ENCODE peak calls at places on chromosomes 2 and 18, in ten cellular contexts. One of them, this sample, is unnamed.

GRCh38 chr18:6370410-6370809 is 44.3 kb downstream of the L3MBTL4 start:
- DNase-seq in heart left ventricle: no peak
- DNase-seq in breast epithelium: no peak
- DNase-seq in uterus: no peak
- DNase-seq in IMR-90: no peak
- DNase-seq in fibroblast of lung: peak; percentile 1
- DNase-seq in transverse colon: no peak
- DNase-seq in mammary epithelial cell: no peak
- DNase-seq in endodermal cell: no peak
- DNase-seq in AG04450: no peak
- DNase-seq in this sample: no peak

GRCh38 chr2:121815216-121815615 is 59.8 kb downstream of the TSN start:
- DNase-seq in heart left ventricle: no peak
- DNase-seq in breast epithelium: no peak
- DNase-seq in uterus: no peak
- DNase-seq in IMR-90: no peak
- DNase-seq in fibroblast of lung: no peak
- DNase-seq in transverse colon: no peak
- DNase-seq in mammary epithelial cell: no peak
- DNase-seq in endodermal cell: no peak
- DNase-seq in AG04450: no peak
- DNase-seq in this sample: no peak

GRCh38 chr2:120267348-120267747 is 14.7 kb downstream of the RALB start:
- DNase-seq in heart left ventricle: no peak
- DNase-seq in breast epithelium: no peak
- DNase-seq in uterus: no peak
- DNase-seq in IMR-90: no peak
- DNase-seq in fibroblast of lung: no peak
- DNase-seq in transverse colon: no peak
- DNase-seq in mammary epithelial cell: no peak
- DNase-seq in endodermal cell: no peak
- DNase-seq in AG04450: no peak
- DNase-seq in this sample: no peak

GRCh38 chr2:239717706-239718105 is 307.4 kb downstream of the NDUFA10 start:
- DNase-seq in heart left ventricle: no peak
- DNase-seq in breast epithelium: peak; percentile 48
- DNase-seq in uterus: no peak
- DNase-seq in IMR-90: no peak
- DNase-seq in fibroblast of lung: no peak
- DNase-seq in transverse colon: no peak
- DNase-seq in mammary epithelial cell: no peak
- DNase-seq in endodermal cell: peak; percentile 36
- DNase-seq in AG04450: no peak
- DNase-seq in this sample: no peak

GRCh38 chr18:49443837-49444236 is 16.6 kb downstream of the DYM start:
- DNase-seq in heart left ventricle: no peak
- DNase-seq in breast epithelium: no peak
- DNase-seq in uterus: no peak
- DNase-seq in IMR-90: no peak
- DNase-seq in fibroblast of lung: no peak
- DNase-seq in transverse colon: no peak
- DNase-seq in mammary epithelial cell: no peak
- DNase-seq in endodermal cell: no peak
- DNase-seq in AG04450: no peak
- DNase-seq in this sample: no peak

GRCh38 chr2:120758181-120759048 is 22.7 kb downstream of the GLI2 start:
- DNase-seq in heart left ventricle: peak; percentile 69
- DNase-seq in breast epithelium: no peak
- DNase-seq in uterus: peak; percentile 89
- DNase-seq in IMR-90: peak; percentile 92
- DNase-seq in fibroblast of lung: peak; percentile 91
- DNase-seq in transverse colon: no peak
- DNase-seq in mammary epithelial cell: no peak
- DNase-seq in endodermal cell: peak; percentile 68
- DNase-seq in AG04450: peak; percentile 65
- DNase-seq in this sample: no peak

GRCh38 chr18:79068299-79068945 is 772 bp upstream of the ATP9B start:
- DNase-seq in heart left ventricle: no peak
- DNase-seq in breast epithelium: no peak
- DNase-seq in uterus: peak; percentile 17
- DNase-seq in IMR-90: no peak
- DNase-seq in fibroblast of lung: peak; percentile 16
- DNase-seq in transverse colon: no peak
- DNase-seq in mammary epithelial cell: no peak
- DNase-seq in endodermal cell: no peak
- DNase-seq in AG04450: no peak
- DNase-seq in this sample: peak; percentile 8

GRCh38 chr18:63677490-63678225 is 16.0 kb upstream of the SERPINB3 start:
- DNase-seq in heart left ventricle: no peak
- DNase-seq in breast epithelium: no peak
- DNase-seq in uterus: no peak
- DNase-seq in IMR-90: peak; percentile 28
- DNase-seq in fibroblast of lung: no peak
- DNase-seq in transverse colon: no peak
- DNase-seq in mammary epithelial cell: peak; percentile 27
- DNase-seq in endodermal cell: no peak
- DNase-seq in AG04450: no peak
- DNase-seq in this sample: no peak

GRCh38 chr18:79403723-79404566 is 8.2 kb downstream of the NFATC1 start:
- DNase-seq in heart left ventricle: no peak
- DNase-seq in breast epithelium: no peak
- DNase-seq in uterus: no peak
- DNase-seq in IMR-90: no peak
- DNase-seq in fibroblast of lung: no peak
- DNase-seq in transverse colon: no peak
- DNase-seq in mammary epithelial cell: peak; percentile 24
- DNase-seq in endodermal cell: no peak
- DNase-seq in AG04450: no peak
- DNase-seq in this sample: no peak

GRCh38 chr2:84969511-84970265 is 1.3 kb upstream of the KCMF1 start:
- DNase-seq in heart left ventricle: no peak
- DNase-seq in breast epithelium: no peak
- DNase-seq in uterus: no peak
- DNase-seq in IMR-90: peak; percentile 31
- DNase-seq in fibroblast of lung: peak; percentile 59
- DNase-seq in transverse colon: no peak
- DNase-seq in mammary epithelial cell: no peak
- DNase-seq in endodermal cell: no peak
- DNase-seq in AG04450: no peak
- DNase-seq in this sample: no peak

GRCh38 chr18:57863706-57864105 is 60.6 kb upstream of the ATP8B1 start:
- DNase-seq in heart left ventricle: no peak
- DNase-seq in breast epithelium: no peak
- DNase-seq in uterus: no peak
- DNase-seq in IMR-90: peak; percentile 57
- DNase-seq in fibroblast of lung: peak; percentile 47
- DNase-seq in transverse colon: no peak
- DNase-seq in mammary epithelial cell: peak; percentile 30
- DNase-seq in endodermal cell: no peak
- DNase-seq in AG04450: no peak
- DNase-seq in this sample: no peak

GRCh38 chr18:4144201-4144600 is 310.9 kb downstream of the DLGAP1 start:
- DNase-seq in heart left ventricle: no peak
- DNase-seq in breast epithelium: no peak
- DNase-seq in uterus: no peak
- DNase-seq in IMR-90: no peak
- DNase-seq in fibroblast of lung: no peak
- DNase-seq in transverse colon: no peak
- DNase-seq in mammary epithelial cell: no peak
- DNase-seq in endodermal cell: peak; percentile 76
- DNase-seq in AG04450: no peak
- DNase-seq in this sample: no peak

GRCh38 chr2:17830053-17831034 is 14.1 kb downstream of the MSGN1 start:
- DNase-seq in heart left ventricle: peak; percentile 72
- DNase-seq in breast epithelium: no peak
- DNase-seq in uterus: peak; percentile 27
- DNase-seq in IMR-90: peak; percentile 65
- DNase-seq in fibroblast of lung: peak; percentile 69
- DNase-seq in transverse colon: peak; percentile 89
- DNase-seq in mammary epithelial cell: peak; percentile 69
- DNase-seq in endodermal cell: peak; percentile 98
- DNase-seq in AG04450: peak; percentile 20
- DNase-seq in this sample: no peak

GRCh38 chr2:119857742-119858141 is 98.0 kb downstream of the PTPN4 start:
- DNase-seq in heart left ventricle: no peak
- DNase-seq in breast epithelium: no peak
- DNase-seq in uterus: no peak
- DNase-seq in IMR-90: no peak
- DNase-seq in fibroblast of lung: no peak
- DNase-seq in transverse colon: no peak
- DNase-seq in mammary epithelial cell: no peak
- DNase-seq in endodermal cell: no peak
- DNase-seq in AG04450: no peak
- DNase-seq in this sample: no peak

GRCh38 chr2:58992062-58992736 is 751.1 kb upstream of the FANCL start:
- DNase-seq in heart left ventricle: no peak
- DNase-seq in breast epithelium: no peak
- DNase-seq in uterus: no peak
- DNase-seq in IMR-90: no peak
- DNase-seq in fibroblast of lung: peak; percentile 76
- DNase-seq in transverse colon: no peak
- DNase-seq in mammary epithelial cell: no peak
- DNase-seq in endodermal cell: no peak
- DNase-seq in AG04450: no peak
- DNase-seq in this sample: no peak

GRCh38 chr18:78659057-78659456 is 320.6 kb upstream of the SALL3 start:
- DNase-seq in heart left ventricle: no peak
- DNase-seq in breast epithelium: no peak
- DNase-seq in uterus: no peak
- DNase-seq in IMR-90: no peak
- DNase-seq in fibroblast of lung: no peak
- DNase-seq in transverse colon: no peak
- DNase-seq in mammary epithelial cell: no peak
- DNase-seq in endodermal cell: no peak
- DNase-seq in AG04450: no peak
- DNase-seq in this sample: no peak

DNA sequence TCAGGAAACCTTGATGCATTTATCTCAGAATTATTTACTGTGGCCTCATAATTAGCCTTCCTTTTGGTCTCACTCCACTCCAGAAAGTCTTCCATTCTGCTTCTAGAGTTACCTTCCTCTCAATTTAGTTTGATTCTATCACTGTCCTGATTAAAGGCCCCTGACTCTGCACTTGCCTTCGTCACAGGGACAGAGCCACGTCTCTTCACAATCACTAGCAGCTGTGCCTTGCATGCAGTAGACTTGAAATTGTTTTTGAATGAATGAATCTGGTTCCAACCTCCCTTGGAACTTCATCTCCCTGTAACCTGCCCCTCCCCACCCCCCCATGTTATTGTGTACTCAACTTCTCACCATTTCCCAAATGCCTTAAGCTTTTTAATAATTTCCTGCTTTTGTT is 52.4 kb downstream of the OSBPL6 start:
- DNase-seq in heart left ventricle: no peak
- DNase-seq in breast epithelium: no peak
- DNase-seq in uterus: no peak
- DNase-seq in IMR-90: no peak
- DNase-seq in fibroblast of lung: no peak
- DNase-seq in transverse colon: no peak
- DNase-seq in mammary epithelial cell: no peak
- DNase-seq in endodermal cell: no peak
- DNase-seq in AG04450: no peak
- DNase-seq in this sample: no peak
- H3K27ac ChIP-seq in heart left ventricle: no peak overlapping the region
- H3K27ac ChIP-seq in breast epithelium: no peak overlapping the region
- H3K27ac ChIP-seq in uterus: no peak overlapping the region
- H3K27ac ChIP-seq in IMR-90: no peak overlapping the region
- H3K27ac ChIP-seq in fibroblast of lung: no peak overlapping the region
- H3K27ac ChIP-seq in transverse colon: no peak overlapping the region
- H3K27ac ChIP-seq in mammary epithelial cell: no peak overlapping the region
- H3K27ac ChIP-seq in endodermal cell: no peak overlapping the region
- H3K27ac ChIP-seq in AG04450: no peak overlapping the region
- H3K27ac ChIP-seq in this sample: no peak overlapping the region

DNA sequence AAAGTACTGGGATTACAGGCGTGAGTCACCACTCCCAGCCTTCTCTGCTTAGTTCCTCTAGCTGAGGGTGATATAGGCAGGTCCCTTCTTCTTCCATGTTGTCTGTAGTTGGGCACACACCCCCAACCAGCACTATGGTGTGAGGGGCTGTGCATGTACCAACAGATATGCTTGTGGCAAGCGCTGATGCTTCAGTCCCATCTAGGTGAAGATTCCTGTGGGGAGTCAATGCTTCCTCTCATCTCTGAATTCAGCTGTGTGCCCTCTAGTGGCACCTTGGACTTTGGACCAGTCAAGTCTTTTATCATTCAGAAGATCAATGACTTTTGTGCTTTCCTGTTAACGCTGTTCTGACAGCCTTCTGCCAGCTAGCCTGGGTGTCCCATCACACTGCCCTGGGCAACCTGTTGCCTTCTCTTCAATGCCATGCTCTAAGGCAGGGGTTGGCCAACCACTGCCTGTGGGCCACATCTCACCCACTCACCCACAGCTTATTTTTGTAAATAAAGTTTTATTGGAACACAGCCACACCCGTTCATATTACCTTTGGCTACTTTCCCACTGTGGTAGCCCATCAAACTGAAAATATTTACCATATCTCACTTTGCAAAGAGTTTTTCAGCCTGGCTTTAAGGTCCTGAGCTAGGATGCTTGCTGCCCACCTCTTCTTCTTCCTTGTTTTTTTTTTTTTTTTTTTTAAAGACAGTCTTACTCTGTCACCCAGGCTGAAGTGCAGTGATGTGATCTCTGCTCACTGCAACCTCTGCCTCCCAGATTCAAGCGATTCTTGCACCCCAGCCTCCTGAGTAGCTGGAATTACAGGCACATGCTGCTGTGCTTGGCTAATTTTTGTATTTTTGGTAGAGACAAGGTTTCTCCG is 51.0 kb downstream of the NPAS2 start:
- DNase-seq in heart left ventricle: no peak
- DNase-seq in breast epithelium: no peak
- DNase-seq in uterus: no peak
- DNase-seq in IMR-90: no peak
- DNase-seq in fibroblast of lung: no peak
- DNase-seq in transverse colon: no peak
- DNase-seq in mammary epithelial cell: no peak
- DNase-seq in endodermal cell: peak; percentile 73
- DNase-seq in AG04450: no peak
- DNase-seq in this sample: no peak
- TF ChIP-seq CTCF in heart left ventricle: no peak
- TF ChIP-seq CTCF in breast epithelium: no peak
- TF ChIP-seq CTCF in uterus: no peak
- TF ChIP-seq CTCF in IMR-90: peak; percentile 28
- TF ChIP-seq CTCF in fibroblast of lung: no peak
- TF ChIP-seq CTCF in transverse colon: no peak
- TF ChIP-seq CTCF in mammary epithelial cell: peak; percentile 25
- TF ChIP-seq CTCF in endodermal cell: peak; percentile 68
- TF ChIP-seq CTCF in AG04450: peak; percentile 18
- TF ChIP-seq CTCF in this sample: no peak

GRCh38 chr2:95390272-95390880 is 12.1 kb upstream of the FAHD2A start:
- DNase-seq in heart left ventricle: no peak
- DNase-seq in breast epithelium: peak; percentile 20
- DNase-seq in uterus: no peak
- DNase-seq in IMR-90: no peak
- DNase-seq in fibroblast of lung: no peak
- DNase-seq in transverse colon: peak; percentile 30
- DNase-seq in mammary epithelial cell: no peak
- DNase-seq in endodermal cell: peak; percentile 29
- DNase-seq in AG04450: no peak
- DNase-seq in this sample: no peak
- H3K9me3 ChIP-seq in heart left ventricle: no peaks in the 10 kb centered on the region
- H3K9me3 ChIP-seq in breast epithelium: no peaks in the 10 kb centered on the region
- H3K9me3 ChIP-seq in uterus: no peaks in the 10 kb centered on the region
- H3K9me3 ChIP-seq in IMR-90: no peaks in the 10 kb centered on the region
- H3K9me3 ChIP-seq in fibroblast of lung: no peaks in the 10 kb centered on the region
- H3K9me3 ChIP-seq in transverse colon: no peaks in the 10 kb centered on the region
- H3K9me3 ChIP-seq in mammary epithelial cell: no peaks in the 10 kb centered on the region
- H3K9me3 ChIP-seq in endodermal cell: no peaks in the 10 kb centered on the region
- H3K9me3 ChIP-seq in AG04450: no peaks in the 10 kb centered on the region
- H3K9me3 ChIP-seq in this sample: no peaks in the 10 kb centered on the region

GRCh38 chr2:117087565-117088291 is 726.8 kb upstream of the DDX18 start:
- DNase-seq in heart left ventricle: no peak
- DNase-seq in breast epithelium: no peak
- DNase-seq in uterus: no peak
- DNase-seq in IMR-90: no peak
- DNase-seq in fibroblast of lung: no peak
- DNase-seq in transverse colon: no peak
- DNase-seq in mammary epithelial cell: no peak
- DNase-seq in endodermal cell: peak; percentile 73
- DNase-seq in AG04450: no peak
- DNase-seq in this sample: no peak
- H3K27ac ChIP-seq in heart left ventricle: no peak overlapping the region
- H3K27ac ChIP-seq in breast epithelium: no peak overlapping the region
- H3K27ac ChIP-seq in uterus: no peak overlapping the region
- H3K27ac ChIP-seq in IMR-90: no peak overlapping the region
- H3K27ac ChIP-seq in fibroblast of lung: no peak overlapping the region
- H3K27ac ChIP-seq in transverse colon: no peak overlapping the region
- H3K27ac ChIP-seq in mammary epithelial cell: no peak overlapping the region
- H3K27ac ChIP-seq in endodermal cell: peak overlapping the region; percentile 95
- H3K27ac ChIP-seq in AG04450: no peak overlapping the region
- H3K27ac ChIP-seq in this sample: no peak overlapping the region